ENCODE peak calls at places on chromosomes 7 and 10, in five cellular contexts. Z is fibroblast of lung, B is Panc1, L is fibroblast of pulmonary artery, E is cardiac muscle cell. T is an unnamed sample.

GRCh38 chr10:132940791-132941465 is 1.4 kb downstream of the CFAP46 start:
- DNase-seq in Z (no peak), B (no peak), L (no peak), E (no peak), T (no peak)

GRCh38 chr7:70618020-70618551 is 513.9 kb upstream of the GALNT17 start:
- DNase-seq in Z (no peak), B (no peak), L (no peak), E (no peak), T (no peak)

GRCh38 chr7:34486371-34486770 is 171.6 kb upstream of the NPSR1 start:
- DNase-seq in Z (no peak), B (no peak), L (no peak), E (no peak), T (no peak)

GRCh38 chr10:120221873-120222485 is 235.0 kb upstream of the PLPP4 start:
- DNase-seq in Z (no peak), B (peak), L (peak), E (peak), T (peak)

GRCh38 chr7:94296886-94297285 is 97.8 kb upstream of the COL1A2 start:
- DNase-seq in Z (no peak), B (no peak), L (no peak), E (no peak), T (no peak)

GRCh38 chr7:107080099-107080505 is 35.6 kb downstream of the PRKAR2B start:
- DNase-seq in Z (no peak), B (no peak), L (no peak), E (no peak), T (no peak)

GRCh38 chr10:56547163-56547562 is 186.1 kb upstream of the ZWINT start:
- DNase-seq in Z (no peak), B (no peak), L (no peak), E (no peak), T (no peak)

GRCh38 chr7:64277630-64278029 is 36.1 kb upstream of the ZNF736 start:
- DNase-seq in Z (no peak), B (no peak), L (no peak), E (no peak), T (no peak)

GRCh38 chr10:132169766-132170560 is 16.8 kb upstream of the DPYSL4 start:
- DNase-seq in Z (no peak), B (no peak), L (no peak), E (no peak), T (no peak)

GRCh38 chr7:128893251-128894100 is 17.0 kb downstream of the KCP start:
- DNase-seq in Z (no peak), B (no peak), L (no peak), E (no peak), T (no peak)

GRCh38 chr10:89468625-89469024 is 54.3 kb downstream of the IFIT5 start:
- DNase-seq in Z (no peak), B (no peak), L (no peak), E (no peak), T (no peak)

GRCh38 chr10:29598861-29599311 is 35.9 kb downstream of the SVIL start:
- DNase-seq in Z (peak), B (no peak), L (peak), E (peak), T (no peak)

GRCh38 chr7:42460148-42460547 is 223.1 kb upstream of the GLI3 start:
- DNase-seq in Z (no peak), B (no peak), L (no peak), E (no peak), T (no peak)

GRCh38 chr10:132855889-132856288 is 69.9 kb upstream of the NKX6-2 start:
- DNase-seq in Z (no peak), B (no peak), L (no peak), E (no peak), T (no peak)

GRCh38 chr10:114697061-114697598 is 39.1 kb upstream of the ABLIM1 start:
- DNase-seq in Z (no peak), B (no peak), L (no peak), E (no peak), T (no peak)

GRCh38 chr7:6278749-6279310 is 6.4 kb upstream of the CYTH3 start:
- DNase-seq in Z (peak), B (no peak), L (no peak), E (no peak), T (no peak)

GRCh38 chr7:3404490-3404889 is 103.4 kb downstream of the SDK1 start:
- DNase-seq in Z (peak), B (no peak), L (peak), E (no peak), T (no peak)

GRCh38 chr7:101626758-101627157 is 2.3 kb downstream of the MYL10 start:
- DNase-seq in Z (no peak), B (no peak), L (no peak), E (no peak), T (no peak)

GRCh38 chr10:80486151-80486692 is 32.1 kb downstream of the TSPAN14 start:
- DNase-seq in Z (no peak), B (no peak), L (no peak), E (no peak), T (no peak)

GRCh38 chr7:12827920-12828319 is 140.5 kb downstream of the ARL4A start:
- DNase-seq in Z (peak), B (no peak), L (no peak), E (no peak), T (no peak)

GRCh38 chr10:69757553-69758309 is 44.0 kb upstream of the COL13A1 start:
- DNase-seq in Z (peak), B (no peak), L (peak), E (peak), T (no peak)

GRCh38 chr10:69836728-69837025 is 35.0 kb downstream of the COL13A1 start:
- DNase-seq in Z (no peak), B (no peak), L (no peak), E (no peak), T (no peak)

GRCh38 chr7:130921391-130922180 is 187.6 kb upstream of the KLF14 start:
- DNase-seq in Z (peak), B (no peak), L (peak), E (peak), T (peak)

GRCh38 chr10:61937631-61938284 is 36.3 kb downstream of the ARID5B start:
- DNase-seq in Z (peak), B (no peak), L (peak), E (peak), T (no peak)

GRCh38 chr10:50216894-50217293 is 34.4 kb downstream of the ASAH2 start:
- DNase-seq in Z (peak), B (no peak), L (peak), E (peak), T (no peak)

GRCh38 chr7:128408709-128409434 is 910 bp downstream of the IMPDH1 start:
- DNase-seq in Z (peak), B (no peak), L (no peak), E (peak), T (no peak)

GRCh38 chr10:63437334-63437949 is 28.3 kb downstream of the JMJD1C start:
- DNase-seq in Z (no peak), B (no peak), L (no peak), E (no peak), T (no peak)

GRCh38 chr10:132421377-132422168 is 24.6 kb downstream of the PWWP2B start:
- DNase-seq in Z (peak), B (no peak), L (peak), E (peak), T (no peak)

GRCh38 chr7:98993024-98993897 is 114.9 kb downstream of the TRRAP start:
- DNase-seq in Z (no peak), B (no peak), L (no peak), E (no peak), T (no peak)

GRCh38 chr10:28652703-28653102 is 24.6 kb upstream of the BAMBI start:
- DNase-seq in Z (no peak), B (no peak), L (no peak), E (no peak), T (no peak)

GRCh38 chr7:27419581-27420177 is 177.1 kb downstream of the EVX1 start:
- DNase-seq in Z (peak), B (no peak), L (peak), E (peak), T (no peak)

GRCh38 chr10:102632394-102633062 is 11.8 kb upstream of the TRIM8 start:
- DNase-seq in Z (peak), B (no peak), L (peak), E (peak), T (no peak)

GRCh38 chr7:77538186-77538907 is 1.3 kb downstream of the PTPN12 start:
- DNase-seq in Z (peak), B (peak), L (peak), E (peak), T (peak)

GRCh38 chr10:126049741-126050140 is 153.4 kb downstream of the FANK1 start:
- DNase-seq in Z (peak), B (no peak), L (peak), E (peak), T (no peak)

GRCh38 chr10:87658858-87659555 is 671 bp upstream of the PAPSS2 start:
- DNase-seq in Z (no peak), B (no peak), L (no peak), E (no peak), T (no peak)

GRCh38 chr7:47905071-47905920 is 43.0 kb downstream of the PKD1L1 start:
- DNase-seq in Z (no peak), B (no peak), L (peak), E (peak), T (no peak)

GRCh38 chr10:75098902-75099673 is 12.4 kb upstream of the SAMD8 start:
- DNase-seq in Z (no peak), B (no peak), L (no peak), E (no peak), T (no peak)

GRCh38 chr7:151243411-151244155 is 4.9 kb downstream of the SMARCD3 start:
- DNase-seq in Z (no peak), B (no peak), L (no peak), E (no peak), T (no peak)

GRCh38 chr10:59090804-59091203 is 85.6 kb upstream of the PHYHIPL start:
- DNase-seq in Z (no peak), B (no peak), L (no peak), E (no peak), T (no peak)

DNA sequence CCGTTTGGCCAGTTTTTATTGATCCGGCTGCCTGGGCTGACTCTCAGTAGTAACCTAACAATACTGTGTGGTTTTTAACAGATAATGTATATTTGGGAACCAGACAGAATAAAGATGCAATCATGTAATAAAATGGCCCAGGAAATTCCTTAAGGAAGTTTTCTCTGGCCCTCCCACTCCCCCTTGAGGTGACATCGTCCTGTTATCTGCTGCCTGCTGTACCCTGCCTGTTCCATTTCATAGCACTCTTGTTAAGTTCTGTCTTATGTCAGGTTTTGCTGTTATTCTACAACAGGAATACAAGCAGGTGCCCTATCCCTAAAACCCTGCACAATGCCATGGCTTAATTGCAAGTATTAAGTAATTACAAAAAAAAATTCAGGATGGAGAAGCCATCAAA is 12.5 kb downstream of the ITGB8 start:
- DNase-seq in Z (no peak), B (no peak), L (no peak), E (no peak), T (no peak)
- TF ChIP-seq CTCF in Z (peak), B (peak), L (peak), E (peak), T (peak)

DNA sequence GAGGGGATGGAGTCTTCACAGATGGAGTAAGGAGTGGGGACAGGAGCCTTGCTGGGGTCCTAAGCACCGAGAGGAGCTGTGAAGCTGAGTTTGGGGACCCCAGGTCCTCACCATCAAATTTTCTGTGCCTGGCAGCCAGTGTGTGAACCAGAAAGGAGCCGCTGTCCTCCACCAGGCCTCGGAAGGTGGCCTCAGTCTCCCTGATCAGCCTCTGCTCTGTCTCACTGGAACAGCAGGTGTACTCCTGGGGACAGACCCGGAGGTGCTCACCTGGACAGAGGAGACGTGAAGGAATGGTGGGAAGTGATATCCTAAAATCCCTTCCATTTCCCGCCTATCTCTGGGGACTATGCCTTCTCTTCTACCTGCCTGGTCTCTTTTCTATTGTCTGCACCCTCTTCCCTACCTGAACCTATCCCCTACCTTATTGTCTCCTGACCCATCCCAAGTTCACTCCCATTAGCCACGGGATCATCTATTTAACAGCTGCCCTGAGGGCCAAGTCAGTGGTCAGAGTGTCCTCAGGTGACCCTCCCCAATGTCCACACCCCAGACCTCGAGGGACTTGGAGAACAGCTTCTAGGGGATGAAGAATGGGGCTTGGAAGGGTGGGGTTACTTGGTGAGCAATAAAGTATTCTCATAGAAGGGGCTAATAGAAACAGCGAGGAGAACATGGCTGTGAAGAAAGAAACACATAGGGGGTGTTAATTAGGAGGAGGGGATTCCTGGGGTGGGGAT is 915 bp downstream of the GPC2 start:
- DNase-seq in Z (no peak), B (no peak), L (no peak), E (no peak), T (no peak)
- H3K4me3 ChIP-seq in Z (peak), B (peak), L (peak), E (peak), T (peak)

GRCh38 chr10:6842722-6843121 is 262.6 kb upstream of the PRKCQ start:
- DNase-seq in Z (no peak), B (no peak), L (no peak), E (no peak), T (no peak)
- TF ChIP-seq CTCF in Z (no peak), B (no peak), L (no peak), E (no peak), T (no peak)

DNA sequence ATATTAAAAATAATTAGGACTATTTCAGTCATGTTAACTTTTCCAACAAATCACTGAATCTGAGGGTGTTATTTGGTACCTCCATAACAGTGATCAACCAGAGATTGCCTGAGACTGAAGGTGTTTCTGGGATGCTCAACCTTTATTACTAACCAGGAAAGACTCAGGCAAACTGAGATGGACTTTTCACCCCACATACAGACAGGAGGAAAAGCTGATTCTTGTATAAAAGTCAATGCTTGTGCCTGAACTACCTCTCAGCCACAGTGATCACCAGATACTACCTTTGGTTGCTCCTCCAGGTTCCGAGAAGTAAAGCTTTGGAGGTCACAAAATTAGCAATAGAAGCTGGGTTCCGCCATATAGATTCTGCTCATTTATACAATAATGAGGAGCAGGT is 1.9 kb downstream of the AKR1C3 start:
- DNase-seq in Z (no peak), B (no peak), L (no peak), E (no peak), T (no peak)
- H3K4me3 ChIP-seq in Z (no peak), B (no peak), L (peak), E (no peak), T (peak)

GRCh38 chr7:100119075-100119700 is at the start of the genes CNPY4 and TAF6:
- DNase-seq in Z (peak), B (peak), L (peak), E (peak), T (peak)
- TF ChIP-seq CTCF in Z (no peak), B (no peak), L (no peak), E (no peak), T (no peak)

GRCh38 chr7:92976931-92977330 is 140.6 kb upstream of the CDK6 start:
- DNase-seq in Z (peak), B (no peak), L (no peak), E (no peak), T (no peak)
- H3K4me3 ChIP-seq in Z (no peak), B (no peak), L (no peak), E (no peak), T (no peak)

GRCh38 chr7:116169060-116169459 is 41.3 kb upstream of the TES start:
- DNase-seq in Z (peak), B (no peak), L (peak), E (peak), T (peak)

GRCh38 chr7:116164552-116164951 is 45.8 kb upstream of the TES start:
- DNase-seq in Z (peak), B (no peak), L (peak), E (no peak), T (no peak)

GRCh38 chr7:116165717-116166116 is 44.6 kb upstream of the TES start:
- DNase-seq in Z (no peak), B (no peak), L (no peak), E (no peak), T (no peak)

GRCh38 chr7:116167177-116167576 is 43.2 kb upstream of the TES start:
- DNase-seq in Z (no peak), B (no peak), L (no peak), E (no peak), T (no peak)

DNA sequence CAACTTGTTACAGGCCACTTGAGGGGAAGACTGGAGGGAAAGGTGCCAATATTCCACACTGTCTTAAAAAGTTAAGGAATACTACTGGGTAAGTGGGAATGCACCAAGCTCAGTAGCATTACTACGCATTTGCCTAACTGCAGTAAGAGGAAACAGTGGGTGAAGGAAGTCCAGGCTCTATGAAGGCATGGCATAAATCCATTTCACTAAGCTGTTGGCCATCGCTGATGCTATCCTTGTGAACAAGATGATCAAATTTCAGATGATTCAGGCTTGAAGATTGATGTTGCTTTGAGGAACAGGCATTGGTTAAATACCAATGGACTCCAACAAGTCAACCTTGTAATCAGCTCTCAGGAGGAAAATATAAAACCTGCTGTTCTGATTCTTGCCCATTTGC is 44.2 kb upstream of the TES start:
- DNase-seq in Z (no peak), B (no peak), L (no peak), E (no peak), T (no peak)
- TF ChIP-seq CTCF in Z (no peak), B (no peak), L (no peak), E (no peak), T (no peak)

GRCh38 chr10:45246522-45246921 is 68.9 kb downstream of the OR13A1 start:
- DNase-seq in Z (no peak), B (no peak), L (no peak), E (no peak), T (no peak)
- H3K4me3 ChIP-seq in Z (no peak), B (no peak), L (no peak), E (no peak), T (no peak)

DNA sequence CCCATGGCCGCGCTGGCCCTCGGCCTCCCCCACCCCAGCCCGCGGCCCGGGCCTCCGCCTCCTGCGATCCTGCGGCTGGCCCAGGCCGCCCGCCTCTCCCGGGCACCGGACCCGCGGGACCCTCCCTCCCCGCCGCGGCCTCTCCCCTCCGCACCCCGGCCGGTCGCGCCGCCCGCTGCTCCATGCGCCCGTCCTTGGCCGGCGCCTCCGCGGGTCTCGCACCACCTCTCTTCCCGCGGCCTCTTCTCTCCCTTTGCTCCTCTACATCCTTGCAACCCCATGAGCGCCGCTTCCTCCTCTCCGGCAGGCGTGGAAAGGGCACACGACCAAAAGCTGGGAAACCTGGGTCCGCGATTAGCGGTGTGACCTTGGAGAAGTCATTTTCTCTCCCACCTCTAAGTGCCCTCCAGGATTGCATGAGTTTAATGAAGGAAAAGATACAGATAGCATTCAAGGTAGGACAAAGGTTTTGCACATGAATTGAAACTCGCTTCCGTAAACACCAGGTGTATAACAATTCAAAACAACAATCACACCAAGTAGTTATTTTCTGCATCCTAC is 449 bp upstream of the SRPK2 start:
- DNase-seq in Z (peak), B (no peak), L (peak), E (peak), T (no peak)
- TF ChIP-seq CTCF in Z (peak), B (no peak), L (no peak), E (no peak), T (peak)

GRCh38 chr10:93757136-93757535 is 600 bp upstream of the LGI1 start:
- DNase-seq in Z (no peak), B (no peak), L (no peak), E (no peak), T (no peak)

GRCh38 chr10:93758911-93759410 is 1.2 kb downstream of the LGI1 start:
- DNase-seq in Z (no peak), B (no peak), L (no peak), E (no peak), T (no peak)

GRCh38 chr10:93760490-93760889 is 2.8 kb downstream of the LGI1 start:
- DNase-seq in Z (no peak), B (no peak), L (no peak), E (no peak), T (no peak)

GRCh38 chr10:93757766-93758509 is at the start of gene LGI1:
- DNase-seq in Z (no peak), B (no peak), L (peak), E (peak), T (no peak)

DNA sequence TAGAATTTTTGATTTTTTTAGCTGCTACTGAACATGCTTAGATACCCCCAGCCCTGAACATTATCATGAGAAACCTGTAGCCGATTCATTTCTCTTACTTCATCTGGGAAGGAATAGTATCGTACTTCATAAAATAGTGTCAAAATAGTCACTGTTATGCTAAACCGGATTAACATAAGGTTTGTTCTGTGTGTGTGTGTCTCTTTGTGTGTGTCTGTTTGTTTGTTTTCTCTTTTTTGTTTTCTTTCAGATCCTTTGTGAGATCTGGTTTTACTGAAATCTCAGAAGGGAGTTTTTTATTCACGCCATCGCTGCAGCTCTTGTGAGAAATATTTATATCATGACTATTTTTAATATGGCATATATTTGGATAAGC is 762 bp downstream of the LGI1 start:
- DNase-seq in Z (no peak), B (no peak), L (no peak), E (no peak), T (no peak)
- H3K4me3 ChIP-seq in Z (no peak), B (no peak), L (no peak), E (no peak), T (no peak)

T was measured in epithelial cell of proximal tubule.